ENCODE peak calls at places on chromosomes 6 and 20, in six cellular contexts. X is heart left ventricle, E is ascending aorta, S is astrocyte, Y is adrenal gland, A is SK-N-MC. I is an unnamed sample. For H3K36me3, the result is how much of the 10 kb centered on the place peaks cover.

GRCh38 chr20:52682271-52682670 is 289.9 kb upstream of the TSHZ2 start:
- DNase-seq in Y (no peak), S (no peak), X (no peak), E (no peak), A (no peak), I (no peak)

GRCh38 chr20:5674176-5674660 is 76.0 kb upstream of the SHLD1 start:
- DNase-seq in Y (no peak), A (no peak), S (peak), E (no peak), X (no peak), I (no peak)

GRCh38 chr6:100677240-100677639 is 203.9 kb downstream of the ASCC3 start:
- DNase-seq in Y (no peak), X (no peak), A (no peak), E (no peak), S (no peak), I (no peak)

GRCh38 chr6:131182991-131183425 is 47.7 kb downstream of the AKAP7 start:
- DNase-seq in E (no peak), Y (no peak), S (no peak), X (no peak), A (no peak), I (no peak)

GRCh38 chr6:79168695-79168980 is 65.8 kb downstream of the HMGN3 start:
- DNase-seq in X (no peak), A (no peak), S (peak), E (no peak), Y (no peak), I (no peak)

GRCh38 chr6:116012966-116013365 is 47.7 kb downstream of the FRK start:
- DNase-seq in A (no peak), X (no peak), S (no peak), E (no peak), Y (no peak), I (no peak)

GRCh38 chr20:34022154-34022842 is 28.6 kb downstream of the RALY start:
- DNase-seq in A (no peak), X (no peak), E (no peak), Y (no peak), S (no peak), I (no peak)

GRCh38 chr6:46129301-46129633 is 522 bp upstream of the ENPP4 start:
- DNase-seq in E (no peak), A (no peak), S (no peak), X (no peak), Y (no peak), I (no peak)

GRCh38 chr20:57335392-57335791 is 5.8 kb downstream of the SPO11 start:
- DNase-seq in Y (no peak), A (no peak), X (no peak), S (peak), E (no peak), I (no peak)

GRCh38 chr6:71288228-71289038 is at the start of gene OGFRL1:
- DNase-seq in S (peak), A (no peak), E (peak), X (peak), Y (peak), I (peak)

GRCh38 chr6:35596448-35597442 is 84.0 kb upstream of the TULP1 start:
- DNase-seq in S (peak), A (no peak), X (no peak), E (no peak), Y (no peak), I (no peak)
- H3K36me3 ChIP-seq in S (under half), A (under half), X (under half), E (half or more), Y (under half), I (under half)

GRCh38 chr6:167915139-167915538 is 82.3 kb upstream of the KIF25 start:
- DNase-seq in S (no peak), A (no peak), X (no peak), E (no peak), Y (no peak), I (no peak)

GRCh38 chr6:167919349-167919748 is 78.1 kb upstream of the KIF25 start:
- DNase-seq in E (no peak), Y (no peak), A (no peak), S (no peak), X (no peak), I (no peak)

GRCh38 chr6:167918507-167919278 is 78.8 kb upstream of the KIF25 start:
- DNase-seq in E (no peak), Y (no peak), X (no peak), A (no peak), S (no peak), I (no peak)

GRCh38 chr6:167920165-167920564 is 77.3 kb upstream of the KIF25 start:
- DNase-seq in A (no peak), Y (no peak), S (no peak), E (no peak), X (no peak), I (no peak)

DNA sequence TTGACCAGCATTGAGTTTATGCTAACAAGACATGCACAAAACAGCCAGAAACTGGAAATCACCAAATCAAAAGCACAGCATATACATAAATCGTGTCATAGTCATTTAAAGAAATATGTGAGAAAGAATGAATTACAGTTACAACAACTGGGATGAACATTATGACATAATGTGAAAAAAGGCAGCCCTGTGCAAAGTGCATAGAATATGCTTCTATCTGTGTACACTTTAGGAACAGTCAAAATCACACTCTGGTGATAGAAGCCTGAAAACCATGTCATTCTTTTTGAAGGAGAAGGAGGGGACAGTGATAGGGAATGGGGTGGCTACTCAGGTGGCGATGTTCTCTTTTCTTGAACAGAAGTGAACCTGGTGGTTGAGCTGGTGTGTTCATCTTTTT is 79.7 kb upstream of the KIF25 start:
- DNase-seq in A (no peak), E (no peak), Y (no peak), X (no peak), S (no peak), I (no peak)
- H3K36me3 ChIP-seq in A (half or more), E (half or more), Y (under half), X (under half), S (under half), I (under half)

DNA sequence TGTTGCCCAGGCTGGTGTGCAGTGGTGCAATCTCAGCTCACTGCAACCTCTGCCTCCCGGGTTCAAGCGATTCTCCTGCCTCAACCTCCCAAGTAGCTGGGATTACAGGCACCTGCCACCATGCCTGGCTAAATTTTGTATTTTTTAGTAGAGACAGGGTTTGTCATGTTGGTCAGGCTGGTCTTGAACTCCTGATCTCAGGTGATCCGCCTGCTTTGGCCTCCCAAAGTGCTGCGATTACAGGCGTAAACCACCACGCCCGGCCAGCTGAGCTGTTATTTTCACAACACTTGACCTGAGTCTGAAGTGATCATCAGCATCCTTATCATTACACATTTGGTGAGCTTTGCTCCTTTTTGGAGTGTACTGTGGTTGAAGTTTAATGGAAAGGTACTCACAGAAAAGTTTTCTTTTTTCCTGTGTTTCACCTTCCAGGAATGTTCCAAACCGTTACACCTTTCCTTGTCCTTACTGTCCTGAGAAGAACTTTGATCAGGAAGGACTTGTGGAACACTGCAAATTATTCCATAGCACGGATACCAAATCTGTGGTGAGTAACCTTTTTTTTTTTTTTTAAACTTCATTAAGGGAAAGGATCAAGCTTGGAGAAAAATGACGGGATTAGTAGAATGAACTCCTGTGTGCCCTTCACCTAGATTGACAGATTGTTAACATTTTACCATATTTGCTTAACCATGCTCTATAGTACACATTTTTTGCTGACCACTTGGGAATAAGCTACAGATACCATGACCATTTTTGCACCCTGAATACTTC is 9.7 kb downstream of the RNF114 start:
- DNase-seq in A (no peak), E (no peak), Y (peak), X (no peak), S (no peak), I (no peak)
- H3K36me3 ChIP-seq in A (half or more), E (half or more), Y (half or more), X (under half), S (under half), I (half or more)

GRCh38 chr6:158607411-158608170 is 37.0 kb downstream of the DYNLT1 start:
- DNase-seq in E (no peak), Y (peak), X (no peak), A (no peak), S (peak), I (no peak)
- H3K36me3 ChIP-seq in E (under half), Y (under half), X (under half), A (half or more), S (under half), I (half or more)

GRCh38 chr6:122429328-122429727 is 29.9 kb downstream of the HSF2 start:
- DNase-seq in X (no peak), A (no peak), E (no peak), S (no peak), Y (no peak), I (no peak)
- H3K36me3 ChIP-seq in X (under half), A (half or more), E (under half), S (under half), Y (under half), I (under half)

GRCh38 chr6:167245586-167245985 is 45.5 kb upstream of the UNC93A start:
- DNase-seq in Y (no peak), A (no peak), E (no peak), S (no peak), X (no peak), I (no peak)
- H3K36me3 ChIP-seq in Y (under half), A (under half), E (under half), S (under half), X (under half), I (under half)

GRCh38 chr6:37474316-37474715 is 25.4 kb downstream of the CCDC167 start:
- DNase-seq in A (no peak), X (no peak), Y (peak), E (no peak), S (no peak), I (no peak)
- H3K36me3 ChIP-seq in A (under half), X (under half), Y (half or more), E (half or more), S (under half), I (under half)